ENCODE peak calls at places on chromosomes 11 and 22, in seven cellular contexts. One of them, this sample, is unnamed.

GRCh38 chr11:8767466-8768142 is 85.0 kb downstream of the RPL27A start:
- DNase-seq in ELR: peak; percentile 73
- DNase-seq in left lung: no peak
- DNase-seq in MM.1S: no peak
- DNase-seq in fibroblast of the aortic adventitia: no peak
- DNase-seq in skeletal muscle cell: no peak
- DNase-seq in activated CD4-positive, alpha-beta memory T cell treated with anti-CD3 and anti-CD28 coated beads for 36 hours: no peak
- DNase-seq in this sample: no peak

GRCh38 chr11:14075118-14075601 is 112.6 kb downstream of the SPON1 start:
- DNase-seq in ELR: peak; percentile 8
- DNase-seq in left lung: no peak
- DNase-seq in MM.1S: no peak
- DNase-seq in fibroblast of the aortic adventitia: no peak
- DNase-seq in skeletal muscle cell: no peak
- DNase-seq in activated CD4-positive, alpha-beta memory T cell treated with anti-CD3 and anti-CD28 coated beads for 36 hours: peak; percentile 79
- DNase-seq in this sample: no peak

GRCh38 chr11:17772704-17773600 is 38.4 kb downstream of the KCNC1 start:
- DNase-seq in ELR: no peak
- DNase-seq in left lung: no peak
- DNase-seq in MM.1S: no peak
- DNase-seq in fibroblast of the aortic adventitia: no peak
- DNase-seq in skeletal muscle cell: no peak
- DNase-seq in activated CD4-positive, alpha-beta memory T cell treated with anti-CD3 and anti-CD28 coated beads for 36 hours: no peak
- DNase-seq in this sample: peak; percentile 33

GRCh38 chr11:69100454-69101099 is 51.8 kb downstream of the TPCN2 start:
- DNase-seq in ELR: no peak
- DNase-seq in left lung: no peak
- DNase-seq in MM.1S: no peak
- DNase-seq in fibroblast of the aortic adventitia: no peak
- DNase-seq in skeletal muscle cell: no peak
- DNase-seq in activated CD4-positive, alpha-beta memory T cell treated with anti-CD3 and anti-CD28 coated beads for 36 hours: no peak
- DNase-seq in this sample: no peak

GRCh38 chr11:78290293-78291176 is 101.8 kb downstream of the USP35 start:
- DNase-seq in ELR: peak; percentile 32
- DNase-seq in left lung: no peak
- DNase-seq in MM.1S: no peak
- DNase-seq in fibroblast of the aortic adventitia: peak; percentile 70
- DNase-seq in skeletal muscle cell: peak; percentile 90
- DNase-seq in activated CD4-positive, alpha-beta memory T cell treated with anti-CD3 and anti-CD28 coated beads for 36 hours: peak; percentile 33
- DNase-seq in this sample: no peak

GRCh38 chr22:50282361-50283144 is 12.4 kb upstream of the MAPK11 start:
- DNase-seq in ELR: peak; percentile 89
- DNase-seq in left lung: peak; percentile 82
- DNase-seq in MM.1S: no peak
- DNase-seq in fibroblast of the aortic adventitia: peak; percentile 36
- DNase-seq in skeletal muscle cell: no peak
- DNase-seq in activated CD4-positive, alpha-beta memory T cell treated with anti-CD3 and anti-CD28 coated beads for 36 hours: no peak
- DNase-seq in this sample: peak; percentile 96

GRCh38 chr22:23834830-23835772 is 3.7 kb downstream of the DERL3 start:
- DNase-seq in ELR: no peak
- DNase-seq in left lung: no peak
- DNase-seq in MM.1S: no peak
- DNase-seq in fibroblast of the aortic adventitia: no peak
- DNase-seq in skeletal muscle cell: no peak
- DNase-seq in activated CD4-positive, alpha-beta memory T cell treated with anti-CD3 and anti-CD28 coated beads for 36 hours: no peak
- DNase-seq in this sample: peak; percentile 51

GRCh38 chr22:31893460-31893859 is 50.9 kb upstream of the YWHAH start:
- DNase-seq in ELR: no peak
- DNase-seq in left lung: no peak
- DNase-seq in MM.1S: no peak
- DNase-seq in fibroblast of the aortic adventitia: no peak
- DNase-seq in skeletal muscle cell: no peak
- DNase-seq in activated CD4-positive, alpha-beta memory T cell treated with anti-CD3 and anti-CD28 coated beads for 36 hours: no peak
- DNase-seq in this sample: no peak

GRCh38 chr11:6695377-6695776 is 12.2 kb upstream of the MRPL17 start:
- DNase-seq in ELR: peak; percentile 70
- DNase-seq in left lung: no peak
- DNase-seq in MM.1S: no peak
- DNase-seq in fibroblast of the aortic adventitia: peak; percentile 82
- DNase-seq in skeletal muscle cell: peak; percentile 18
- DNase-seq in activated CD4-positive, alpha-beta memory T cell treated with anti-CD3 and anti-CD28 coated beads for 36 hours: no peak
- DNase-seq in this sample: no peak

GRCh38 chr11:64384981-64385952 is 26.3 kb downstream of the RPS6KA4 start:
- DNase-seq in ELR: peak; percentile 28
- DNase-seq in left lung: peak; percentile 40
- DNase-seq in MM.1S: no peak
- DNase-seq in fibroblast of the aortic adventitia: no peak
- DNase-seq in skeletal muscle cell: no peak
- DNase-seq in activated CD4-positive, alpha-beta memory T cell treated with anti-CD3 and anti-CD28 coated beads for 36 hours: no peak
- DNase-seq in this sample: no peak

This sample was measured in RWPE2.